ENCODE peak calls at places on chromosomes 11 and 22, in five cellular contexts. G, P, K, M and F are unnamed samples.

GRCh38 chr22:43540570-43540969 is 128.8 kb downstream of the MPPED1 start:
- DNase-seq in G (no peak), M (no peak), K (no peak), P (no peak), F (no peak)

GRCh38 chr11:61007971-61008896 is 36.8 kb downstream of the CD6 start:
- DNase-seq in G (no peak), P (no peak), M (no peak), K (no peak), F (no peak)

GRCh38 chr11:124801014-124801413 is 808 bp upstream of the MSANTD2 start:
- DNase-seq in K (peak), P (no peak), M (peak), G (no peak), F (no peak)

GRCh38 chr11:65298655-65299179 is 15.9 kb upstream of the CDC42EP2 start:
- DNase-seq in P (no peak), G (no peak), K (peak), M (peak), F (no peak)

GRCh38 chr11:105960252-105961245 is 61.5 kb downstream of the MSANTD4 start:
- DNase-seq in K (no peak), P (no peak), M (no peak), G (peak), F (no peak)

GRCh38 chr22:20889904-20890303 is 27.3 kb upstream of the CRKL start:
- DNase-seq in P (no peak), K (no peak), M (no peak), G (no peak), F (no peak)

GRCh38 chr22:29801153-29801552 is 34.0 kb downstream of the UQCR10 start:
- DNase-seq in P (no peak), K (no peak), M (no peak), G (no peak), F (no peak)

GRCh38 chr11:58771458-58771855 is 39.7 kb upstream of the GLYAT start:
- DNase-seq in K (no peak), P (no peak), M (no peak), G (no peak), F (no peak)

GRCh38 chr11:67315325-67315909 is 12.1 kb downstream of the SSH3 start:
- DNase-seq in M (no peak), G (no peak), K (no peak), P (no peak), F (no peak)

GRCh38 chr11:35003658-35004057 is 87.2 kb downstream of the PDHX start:
- DNase-seq in M (no peak), K (no peak), P (no peak), G (no peak), F (no peak)

GRCh38 chr11:86416494-86416893 is 41.8 kb downstream of the CCDC81 start:
- DNase-seq in P (no peak), G (no peak), M (no peak), K (no peak), F (no peak)

GRCh38 chr11:8810331-8811301 is 100.4 kb upstream of the AKIP1 start:
- DNase-seq in M (peak), P (peak), G (peak), K (peak), F (peak)

GRCh38 chr11:95520765-95521542 is 268.6 kb downstream of the FAM76B start:
- DNase-seq in K (no peak), G (no peak), P (no peak), M (no peak), F (no peak)

GRCh38 chr11:12149672-12150225 is 39.4 kb downstream of the MICAL2 start:
- DNase-seq in K (no peak), P (no peak), G (no peak), M (no peak), F (no peak)

GRCh38 chr22:21677606-21678443 is 12.0 kb downstream of the PPIL2 start:
- DNase-seq in M (no peak), G (no peak), K (no peak), P (no peak), F (no peak)

GRCh38 chr11:45022294-45023064 is 71.8 kb upstream of the TP53I11 start:
- DNase-seq in M (peak), G (no peak), P (peak), K (no peak), F (no peak)

GRCh38 chr11:57163160-57163868 is 18.4 kb upstream of the LRRC55 start:
- DNase-seq in M (no peak), K (no peak), P (no peak), G (no peak), F (no peak)

GRCh38 chr11:114307524-114308203 is 11.5 kb downstream of the NNMT start:
- DNase-seq in P (peak), M (peak), K (peak), G (no peak), F (peak)

GRCh38 chr11:114192841-114193389 is 103.3 kb upstream of the NNMT start:
- DNase-seq in M (no peak), K (no peak), P (no peak), G (no peak), F (no peak)

DNA sequence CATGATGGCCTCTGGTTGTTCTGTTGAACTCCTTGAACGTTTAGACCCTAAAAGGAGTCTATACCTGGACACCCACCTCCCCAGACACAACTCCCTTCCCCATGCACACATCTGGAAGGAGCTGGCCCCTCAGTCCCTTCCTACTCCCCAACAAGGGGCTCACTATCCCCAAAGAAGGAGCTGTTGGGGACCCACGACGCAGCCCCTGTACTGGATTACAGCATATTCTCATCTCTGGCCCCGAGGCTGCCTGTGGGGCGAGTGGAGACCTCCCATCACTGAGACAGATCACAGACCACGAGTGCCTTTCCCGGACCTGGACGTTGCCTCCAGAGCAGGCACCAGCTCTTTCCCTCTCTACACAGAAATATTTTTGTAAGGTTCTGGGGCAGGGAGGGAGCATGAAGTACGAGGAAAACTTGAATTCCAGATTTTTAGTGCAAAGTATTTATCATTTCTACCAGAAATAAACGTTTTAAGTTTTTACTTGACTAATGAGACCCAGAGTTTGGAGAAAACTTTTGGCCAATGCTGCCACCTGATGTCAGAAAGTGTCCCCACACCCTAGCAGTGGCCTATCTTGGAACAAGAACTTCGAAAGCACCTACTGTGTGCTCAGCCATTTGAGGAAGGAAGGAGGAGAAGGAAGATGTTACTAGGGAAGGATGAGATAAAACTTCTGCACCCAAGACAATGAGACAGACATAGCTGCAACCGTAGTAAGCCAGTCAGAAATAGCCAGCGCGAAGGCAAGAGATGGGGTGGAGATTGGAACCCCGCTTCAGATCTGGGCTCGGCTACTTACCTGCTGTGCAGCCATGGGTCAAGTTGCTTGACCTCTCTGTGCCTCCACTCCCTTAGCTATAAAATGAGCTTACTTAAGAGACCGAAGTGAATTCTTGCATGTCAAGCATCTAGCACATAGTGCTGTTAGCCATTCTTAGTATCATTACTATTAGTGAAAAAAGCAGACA is 10.2 kb upstream of the POU2F3 start:
- DNase-seq in M (no peak), G (no peak), K (peak), P (no peak), F (peak)
- TF ChIP-seq CTCF in M (peak), G (no peak), K (peak), P (peak), F (peak)

GRCh38 chr22:39502109-39502788 is at the start of gene MIEF1:
- DNase-seq in M (peak), G (peak), P (peak), K (peak), F (peak)
- TF ChIP-seq CTCF in M (no peak), G (no peak), P (no peak), K (no peak), F (no peak)

GRCh38 chr11:107009190-107009589 is 9.1 kb downstream of the GUCY1A2 start:
- DNase-seq in P (no peak), G (no peak), K (no peak), M (no peak), F (no peak)
- TF ChIP-seq CTCF in P (no peak), G (no peak), K (no peak), M (no peak), F (no peak)

GRCh38 chr11:5684627-5685362 is at the start of gene TRIM5:
- DNase-seq in P (peak), G (peak), K (peak), M (peak), F (peak)
- TF ChIP-seq CTCF in P (no peak), G (peak), K (peak), M (peak), F (peak)